ENCODE peak calls at places on chromosomes 4 and X, in seven cellular contexts. D is A172, V is DMS153, W is mucosa of gallbladder, T is HFFc6, R is amniotic stem cell, E is HEK293T. K is an unnamed sample.

GRCh38 chrX:150100261-150100660 is 162.0 kb upstream of the EOLA2 start:
- DNase-seq in D (no peak), V (no peak), W (no peak), T (peak), R (no peak), E (no peak), K (no peak)

GRCh38 chr4:113957961-113958360 is 21.5 kb downstream of the ARSJ start:
- DNase-seq in D (no peak), V (no peak), W (no peak), T (no peak), R (no peak), E (no peak), K (no peak)

GRCh38 chr4:186144596-186145569 is 40.4 kb downstream of the FAM149A start:
- DNase-seq in D (peak), V (no peak), W (peak), T (no peak), R (peak), E (peak), K (peak)

GRCh38 chr4:118968006-118968405 is 79.4 kb downstream of the SYNPO2 start:
- DNase-seq in D (peak), V (no peak), W (peak), T (peak), R (peak), E (no peak), K (no peak)

GRCh38 chrX:150772150-150772970 is 79.2 kb downstream of the MTMR1 start:
- DNase-seq in D (peak), V (peak), W (peak), T (peak), R (no peak), E (peak), K (peak)

GRCh38 chr4:52824603-52825310 is 37.4 kb upstream of the RASL11B start:
- DNase-seq in D (no peak), V (no peak), W (peak), T (peak), R (no peak), E (no peak), K (no peak)

GRCh38 chrX:71181558-71181909 is 36.9 kb downstream of the NLGN3 start:
- DNase-seq in D (peak), V (no peak), W (no peak), T (no peak), R (no peak), E (no peak), K (no peak)

GRCh38 chrX:132983496-132983895 is 25.1 kb upstream of the HS6ST2 start:
- DNase-seq in D (no peak), V (peak), W (no peak), T (no peak), R (no peak), E (no peak), K (no peak)

GRCh38 chr4:125838924-125839323 is 524.2 kb downstream of the FAT4 start:
- DNase-seq in D (no peak), V (no peak), W (no peak), T (no peak), R (no peak), E (no peak), K (no peak)

GRCh38 chr4:57426779-57427395 is 316.7 kb upstream of the IGFBP7 start:
- DNase-seq in D (peak), V (peak), W (peak), T (peak), R (peak), E (peak), K (peak)

GRCh38 chr4:7186081-7186480 is 6.3 kb upstream of the SORCS2 start:
- DNase-seq in D (no peak), V (no peak), W (no peak), T (no peak), R (no peak), E (no peak), K (no peak)

GRCh38 chr4:88058295-88058694 is 50.9 kb downstream of the PKD2 start:
- DNase-seq in D (no peak), V (no peak), W (no peak), T (no peak), R (no peak), E (no peak), K (no peak)

GRCh38 chr4:20490734-20491133 is 209.5 kb upstream of the PACRGL start:
- DNase-seq in D (no peak), V (no peak), W (no peak), T (no peak), R (no peak), E (no peak), K (no peak)

GRCh38 chrX:40484408-40485091 is 96.2 kb upstream of the ATP6AP2 start:
- DNase-seq in D (no peak), V (no peak), W (no peak), T (no peak), R (no peak), E (no peak), K (no peak)

GRCh38 chr4:627751-628150 is 2.4 kb downstream of the PDE6B start:
- DNase-seq in D (no peak), V (no peak), W (no peak), T (no peak), R (no peak), E (no peak), K (no peak)

GRCh38 chr4:38676986-38677385 is 13.0 kb downstream of the KLF3 start:
- DNase-seq in D (no peak), V (no peak), W (no peak), T (no peak), R (no peak), E (no peak), K (no peak)

GRCh38 chrX:54798137-54798536 is at the start of gene ITIH6:
- DNase-seq in D (no peak), V (no peak), W (no peak), T (no peak), R (no peak), E (no peak), K (no peak)

GRCh38 chr4:107825072-107825789 is 499 bp downstream of the SGMS2 start:
- DNase-seq in D (peak), V (no peak), W (peak), T (peak), R (peak), E (peak), K (no peak)

GRCh38 chr4:119048446-119048845 is 87.2 kb upstream of the MYOZ2 start:
- DNase-seq in D (no peak), V (no peak), W (no peak), T (no peak), R (no peak), E (no peak), K (no peak)

GRCh38 chr4:108171541-108172230 is 3.0 kb upstream of the LEF1 start:
- DNase-seq in D (no peak), V (no peak), W (no peak), T (no peak), R (no peak), E (no peak), K (no peak)

GRCh38 chr4:104470770-104471169 is 23.9 kb downstream of the CXXC4 start:
- DNase-seq in D (no peak), V (no peak), W (no peak), T (no peak), R (no peak), E (no peak), K (no peak)

GRCh38 chr4:4801013-4801412 is 58.5 kb upstream of the MSX1 start:
- DNase-seq in D (peak), V (no peak), W (no peak), T (peak), R (no peak), E (no peak), K (no peak)

GRCh38 chr4:47462799-47463234 is 685 bp downstream of the COMMD8 start:
- DNase-seq in D (no peak), V (no peak), W (no peak), T (no peak), R (no peak), E (no peak), K (no peak)

GRCh38 chr4:81359207-81359606 is 112.5 kb downstream of the RASGEF1B start:
- DNase-seq in D (no peak), V (no peak), W (no peak), T (no peak), R (no peak), E (no peak), K (no peak)

GRCh38 chr4:98516441-98517323 is 141.7 kb downstream of the TSPAN5 start:
- DNase-seq in D (no peak), V (no peak), W (no peak), T (no peak), R (no peak), E (no peak), K (no peak)

GRCh38 chrX:56928546-56928945 is 66.8 kb downstream of the SPIN3 start:
- DNase-seq in D (no peak), V (no peak), W (no peak), T (no peak), R (no peak), E (no peak), K (no peak)

GRCh38 chr4:151712777-151713176 is 48.0 kb downstream of the GATB start:
- DNase-seq in D (no peak), V (no peak), W (no peak), T (no peak), R (no peak), E (no peak), K (no peak)

GRCh38 chr4:154618708-154619315 is 6.4 kb upstream of the FGG start:
- DNase-seq in D (peak), V (no peak), W (peak), T (peak), R (peak), E (peak), K (no peak)

GRCh38 chr4:112127048-112127637 is 18.1 kb upstream of the FAM241A start:
- DNase-seq in D (no peak), V (no peak), W (no peak), T (no peak), R (no peak), E (no peak), K (no peak)

GRCh38 chrX:57904481-57904880 is 5.8 kb downstream of the ZXDA start:
- DNase-seq in D (no peak), V (no peak), W (no peak), T (no peak), R (no peak), E (no peak), K (no peak)

GRCh38 chr4:138686078-138686477 is 329.5 kb upstream of the NOCT start:
- DNase-seq in D (no peak), V (no peak), W (no peak), T (no peak), R (no peak), E (no peak), K (no peak)

GRCh38 chrX:55109304-55109703 is 20.5 kb downstream of the PAGE2 start:
- DNase-seq in D (no peak), V (no peak), W (no peak), T (no peak), R (no peak), E (no peak), K (no peak)

GRCh38 chr4:1723131-1723801 is 1.9 kb downstream of the TACC3 start:
- DNase-seq in D (no peak), V (no peak), W (no peak), T (no peak), R (no peak), E (no peak), K (no peak)

GRCh38 chr4:38111024-38111423 is 150.8 kb downstream of the PTTG2 start:
- DNase-seq in D (no peak), V (no peak), W (no peak), T (no peak), R (no peak), E (no peak), K (no peak)

GRCh38 chr4:80073362-80074008 is 456 bp upstream of the ANTXR2 start:
- DNase-seq in D (no peak), V (no peak), W (no peak), T (no peak), R (no peak), E (no peak), K (no peak)